ENCODE peak calls at places on chromosome 3, in eight cellular contexts. X, Y, O, C, Q, A, V and H are unnamed samples. For H3K27me3 and H3K4me1, the result is how much of the 10 kb centered on the place peaks cover.

GRCh38 chr3:141491929-141492328 is 5.1 kb downstream of the RASA2 start:
- DNase-seq in Y (no peak), Q (no peak), X (no peak), V (no peak), A (no peak), O (no peak), C (no peak), H (no peak)

GRCh38 chr3:177947901-177948300 is 588.3 kb upstream of the KCNMB2 start:
- DNase-seq in X (no peak), C (no peak), Q (no peak), O (no peak), Y (no peak), A (no peak), V (no peak), H (no peak)

GRCh38 chr3:105676621-105677300 is 192.1 kb downstream of the CBLB start:
- DNase-seq in A (no peak), X (no peak), C (no peak), V (no peak), O (no peak), Y (no peak), Q (no peak), H (no peak)

GRCh38 chr3:53863127-53863526 is 16.8 kb downstream of the IL17RB start:
- DNase-seq in V (no peak), Y (no peak), C (no peak), O (no peak), X (no peak), Q (no peak), A (no peak), H (no peak)

GRCh38 chr3:187739561-187740445 is 5.5 kb downstream of the BCL6 start:
- DNase-seq in V (peak), A (peak), C (peak), X (peak), Q (peak), Y (peak), O (peak), H (peak)

GRCh38 chr3:12454076-12454807 is 30.0 kb upstream of the TSEN2 start:
- DNase-seq in O (no peak), C (no peak), V (no peak), Q (no peak), A (no peak), X (no peak), Y (no peak), H (no peak)

GRCh38 chr3:55330756-55331155 is 156.3 kb downstream of the WNT5A start:
- DNase-seq in O (no peak), A (no peak), C (peak), Q (no peak), X (no peak), Y (no peak), V (no peak), H (no peak)

GRCh38 chr3:149662240-149662887 is 4.5 kb upstream of the WWTR1 start:
- DNase-seq in V (no peak), A (no peak), C (peak), Q (no peak), Y (no peak), X (no peak), O (no peak), H (no peak)

GRCh38 chr3:52245322-52246263 is at the start of gene PPM1M:
- DNase-seq in C (peak), Y (peak), V (peak), Q (peak), X (peak), O (peak), A (peak), H (peak)

GRCh38 chr3:12966847-12967750 is 106.1 kb downstream of the IQSEC1 start:
- DNase-seq in A (no peak), Y (no peak), X (peak), C (peak), V (no peak), O (no peak), Q (no peak), H (no peak)

GRCh38 chr3:30198162-30198561 is 408.2 kb upstream of the TGFBR2 start:
- DNase-seq in V (peak), C (peak), Q (no peak), X (no peak), A (no peak), Y (no peak), O (no peak), H (no peak)

GRCh38 chr3:25945836-25946235 is 155.9 kb downstream of the OXSM start:
- DNase-seq in V (no peak), O (no peak), Q (no peak), A (no peak), X (no peak), C (no peak), Y (no peak), H (no peak)

GRCh38 chr3:119637679-119638525 is 22.5 kb downstream of the POPDC2 start:
- DNase-seq in C (peak), Q (no peak), Y (no peak), X (no peak), O (no peak), A (no peak), V (no peak), H (no peak)

GRCh38 chr3:176120507-176120906 is 1076.8 kb downstream of the TBL1XR1 start:
- DNase-seq in A (no peak), C (no peak), Y (no peak), O (no peak), X (no peak), V (no peak), Q (no peak), H (no peak)

GRCh38 chr3:25967385-25967784 is 177.5 kb downstream of the OXSM start:
- DNase-seq in O (no peak), Y (no peak), A (no peak), V (no peak), X (no peak), Q (no peak), C (no peak), H (no peak)

GRCh38 chr3:152978152-152978551 is 143.2 kb downstream of the P2RY1 start:
- DNase-seq in V (no peak), A (no peak), C (no peak), O (no peak), X (no peak), Y (no peak), Q (no peak), H (no peak)

GRCh38 chr3:194870394-194871110 is 184.9 kb downstream of the FAM43A start:
- DNase-seq in C (peak), Q (no peak), Y (no peak), A (no peak), X (no peak), V (peak), O (no peak), H (no peak)

GRCh38 chr3:61561374-61562041 is at the start of gene PTPRG:
- DNase-seq in Q (peak), V (peak), O (no peak), C (peak), A (no peak), Y (peak), X (peak), H (no peak)

GRCh38 chr3:196963309-196963953 is 5.2 kb downstream of the PIGZ start:
- DNase-seq in Y (no peak), C (no peak), X (no peak), Q (peak), V (no peak), A (no peak), O (no peak), H (no peak)

GRCh38 chr3:56375654-56376053 is 92.6 kb downstream of the ERC2 start:
- DNase-seq in O (no peak), Q (no peak), C (no peak), V (no peak), X (no peak), Y (no peak), A (no peak), H (no peak)

GRCh38 chr3:19124752-19125151 is 23.6 kb upstream of the KCNH8 start:
- DNase-seq in X (no peak), C (no peak), A (no peak), O (no peak), Q (no peak), V (no peak), Y (no peak), H (no peak)

GRCh38 chr3:195030791-195031321 is 240.1 kb downstream of the XXYLT1 start:
- DNase-seq in Y (peak), V (no peak), X (no peak), A (no peak), C (peak), O (no peak), Q (peak), H (no peak)

GRCh38 chr3:42277676-42278075 is 11.7 kb upstream of the CCK start:
- DNase-seq in V (no peak), A (no peak), Y (no peak), C (no peak), Q (no peak), X (no peak), O (no peak), H (no peak)

GRCh38 chr3:156811092-156811862 is 14.9 kb upstream of the LEKR1 start:
- DNase-seq in C (no peak), V (no peak), O (peak), A (no peak), Q (no peak), X (no peak), Y (no peak), H (no peak)

GRCh38 chr3:126284258-126284904 is 72.8 kb downstream of the KLF15 start:
- DNase-seq in Q (no peak), O (no peak), C (no peak), A (no peak), V (no peak), Y (no peak), X (no peak), H (no peak)

GRCh38 chr3:196620228-196620627 is 19.3 kb upstream of the NRROS start:
- DNase-seq in Q (no peak), O (peak), V (peak), C (no peak), X (no peak), Y (no peak), A (peak), H (no peak)

GRCh38 chr3:140062461-140062860 is 127.5 kb downstream of the CLSTN2 start:
- DNase-seq in A (no peak), Q (no peak), V (no peak), Y (no peak), O (no peak), C (no peak), X (no peak), H (no peak)

GRCh38 chr3:197554196-197554561 is 1.6 kb downstream of the BDH1 start:
- DNase-seq in C (no peak), V (no peak), A (no peak), X (no peak), Y (no peak), O (no peak), Q (no peak), H (no peak)

GRCh38 chr3:170414202-170414663 is 4.4 kb upstream of the CLDN11 start:
- DNase-seq in V (peak), X (no peak), Y (no peak), C (peak), O (peak), A (peak), Q (peak), H (peak)

GRCh38 chr3:52090131-52090548 is 33.8 kb upstream of the DUSP7 start:
- DNase-seq in O (no peak), X (peak), Y (no peak), V (peak), Q (peak), C (peak), A (no peak), H (no peak)

GRCh38 chr3:9343115-9343514 is 19.7 kb upstream of the THUMPD3 start:
- DNase-seq in A (no peak), Y (no peak), Q (no peak), V (no peak), X (no peak), C (no peak), O (no peak), H (no peak)

GRCh38 chr3:9339750-9340449 is 23.0 kb upstream of the THUMPD3 start:
- DNase-seq in A (no peak), C (peak), Q (no peak), Y (no peak), V (no peak), O (no peak), X (no peak), H (no peak)

GRCh38 chr3:9340450-9341009 is 22.3 kb upstream of the THUMPD3 start:
- DNase-seq in X (no peak), Q (no peak), O (no peak), A (no peak), C (peak), V (no peak), Y (no peak), H (no peak)

GRCh38 chr3:9345041-9345440 is 17.8 kb upstream of the THUMPD3 start:
- DNase-seq in O (no peak), Y (no peak), A (no peak), C (no peak), V (no peak), Q (no peak), X (no peak), H (no peak)

GRCh38 chr3:9342696-9343095 is 20.2 kb upstream of the THUMPD3 start:
- DNase-seq in V (no peak), Y (no peak), O (no peak), X (no peak), Q (no peak), A (no peak), C (no peak), H (no peak)
- H3K4me3 ChIP-seq in V (no peak), Y (no peak), O (no peak), X (no peak), Q (no peak), A (no peak), C (no peak), H (no peak)

GRCh38 chr3:15155840-15156360 is 50.1 kb upstream of the CAPN7 start:
- DNase-seq in A (no peak), X (no peak), O (no peak), Q (no peak), V (no peak), Y (no peak), C (no peak), H (no peak)
- H3K27me3 ChIP-seq in A (under half), X (under half), O (under half), Q (under half), V (under half), Y (under half), C (under half), H (under half)

GRCh38 chr3:98890181-98890882 is 11.2 kb downstream of the DCBLD2 start:
- DNase-seq in Q (no peak), C (no peak), A (no peak), Y (no peak), O (no peak), V (no peak), X (no peak), H (no peak)

GRCh38 chr3:98885851-98886250 is 15.6 kb downstream of the DCBLD2 start:
- DNase-seq in X (no peak), A (no peak), C (no peak), V (no peak), O (no peak), Y (no peak), Q (no peak), H (no peak)

GRCh38 chr3:98884675-98885371 is 16.7 kb downstream of the DCBLD2 start:
- DNase-seq in C (no peak), V (no peak), Q (no peak), Y (no peak), O (no peak), A (no peak), X (no peak), H (no peak)

GRCh38 chr3:98887684-98888083 is 13.8 kb downstream of the DCBLD2 start:
- DNase-seq in C (no peak), A (no peak), X (no peak), V (no peak), Y (no peak), O (no peak), Q (no peak), H (no peak)

GRCh38 chr3:98886525-98886924 is 15.0 kb downstream of the DCBLD2 start:
- DNase-seq in Q (no peak), Y (no peak), X (no peak), V (no peak), O (no peak), C (no peak), A (no peak), H (no peak)
- H3K4me1 ChIP-seq in Q (half or more), Y (under half), X (under half), V (half or more), O (under half), C (under half), A (under half), H (under half)

GRCh38 chr3:116442331-116443021 is 2.8 kb downstream of the LSAMP start:
- DNase-seq in O (no peak), V (no peak), X (no peak), Y (no peak), Q (no peak), C (no peak), A (no peak), H (no peak)
- H3K4me3 ChIP-seq in O (no peak), V (no peak), X (no peak), Y (no peak), Q (no peak), C (peak), A (no peak), H (no peak)

GRCh38 chr3:10707089-10707983 is 108.7 kb upstream of the SLC6A11 start:
- DNase-seq in O (peak), Q (no peak), A (no peak), V (no peak), C (no peak), X (no peak), Y (peak), H (no peak)

GRCh38 chr3:10712121-10712520 is 103.9 kb upstream of the SLC6A11 start:
- DNase-seq in X (no peak), V (no peak), Q (no peak), A (no peak), C (no peak), Y (no peak), O (no peak), H (no peak)

GRCh38 chr3:10706156-10707088 is 109.6 kb upstream of the SLC6A11 start:
- DNase-seq in Q (no peak), C (no peak), Y (no peak), O (no peak), V (no peak), A (no peak), X (no peak), H (no peak)

GRCh38 chr3:10707984-10708868 is 107.8 kb upstream of the SLC6A11 start:
- DNase-seq in C (no peak), V (no peak), A (no peak), X (no peak), Y (peak), O (no peak), Q (no peak), H (no peak)

DNA sequence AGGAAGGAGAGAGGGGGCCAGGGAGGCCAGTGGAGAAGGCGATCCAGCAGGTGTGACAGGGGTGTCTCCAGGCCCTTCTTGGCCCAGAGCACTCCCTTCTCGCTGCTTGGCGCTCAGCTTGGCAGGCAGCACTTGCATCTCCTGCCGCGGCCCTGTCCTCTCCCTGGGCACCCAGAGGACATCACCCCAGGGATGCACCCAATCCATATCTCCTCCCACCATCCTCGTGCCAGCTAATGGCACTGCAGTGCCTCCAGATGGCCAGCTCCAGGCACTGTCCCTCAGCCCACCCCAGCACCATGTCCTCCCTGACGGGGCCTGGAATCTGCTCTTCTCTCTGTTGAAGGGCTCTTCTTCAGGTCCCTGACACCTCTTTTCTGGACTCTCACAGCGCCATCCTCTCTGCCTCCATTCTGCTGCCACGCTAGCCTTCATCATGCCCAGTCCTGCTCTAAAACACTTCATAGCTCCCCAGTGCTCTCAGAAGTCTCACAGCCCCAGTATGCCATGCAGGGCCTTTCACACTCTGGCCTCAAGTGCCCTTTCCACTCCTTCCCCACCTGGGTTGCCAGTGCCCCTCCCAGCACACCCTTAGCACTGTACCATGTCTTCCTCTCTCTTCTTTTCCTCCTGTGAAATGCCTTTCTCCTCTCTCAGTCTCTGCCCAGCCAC is 106.8 kb upstream of the SLC6A11 start:
- DNase-seq in C (no peak), Y (peak), A (no peak), X (no peak), Q (no peak), O (no peak), V (no peak), H (no peak)
- H3K27me3 ChIP-seq in C (half or more), Y (under half), A (under half), X (under half), Q (under half), O (under half), V (half or more), H (under half)

GRCh38 chr3:4841225-4841624 is 138.0 kb upstream of the BHLHE40 start:
- DNase-seq in V (no peak), C (no peak), Q (no peak), X (no peak), Y (no peak), A (no peak), O (no peak), H (no peak)
- H3K4me1 ChIP-seq in V (under half), C (under half), Q (under half), X (under half), Y (under half), A (half or more), O (under half), H (under half)